ENCODE peak calls at places on chromosomes 16 and 17, in eight cellular contexts. V is fibroblast of lung, G is mammary epithelial cell, F is GM23248, T is HCT116, U is mesenchymal stem cell, Y is mesendoderm, X is PC-3. P is an unnamed sample.
A peak's percentile ranks its signal among the peaks of the same experiment; 100 is the strongest.

GRCh38 chr16:54932737-54933254 is 2.1 kb downstream of the IRX5 start:
- DNase-seq in G (peak; percentile 35), V (no peak), F (peak; percentile 59), X (no peak), Y (peak; percentile 38), T (no peak), U (no peak), P (no peak)

GRCh38 chr16:67537270-67537635 is 8.6 kb downstream of the RIPOR1 start:
- DNase-seq in G (no peak), Y (peak; percentile 62), T (no peak), U (peak; percentile 79), F (peak; percentile 84), V (peak; percentile 37), X (no peak), P (no peak)

GRCh38 chr16:3736116-3736515 is 18.8 kb upstream of the TRAP1 start:
- DNase-seq in Y (no peak), U (no peak), G (no peak), X (no peak), F (no peak), T (no peak), V (no peak), P (no peak)

GRCh38 chr16:57606847-57607501 is 21.5 kb upstream of the ADGRG1 start:
- DNase-seq in X (no peak), V (no peak), T (no peak), Y (no peak), U (no peak), F (no peak), G (no peak), P (no peak)

GRCh38 chr17:10772425-10773380 is 31.2 kb downstream of the TMEM238L start:
- DNase-seq in G (no peak), V (peak; percentile 8), F (no peak), X (peak; percentile 83), T (peak; percentile 26), U (no peak), Y (peak; percentile 90), P (peak; percentile 17)

GRCh38 chr16:87145181-87146176 is 171.7 kb downstream of the C16orf95 start:
- DNase-seq in G (peak; percentile 16), Y (peak; percentile 21), F (peak; percentile 51), T (peak; percentile 97), U (peak; percentile 72), V (peak; percentile 67), X (peak; percentile 93), P (no peak)

GRCh38 chr16:27287051-27287811 is 18.7 kb upstream of the NSMCE1 start:
- DNase-seq in Y (peak; percentile 29), U (peak; percentile 30), X (peak; percentile 7), F (no peak), T (no peak), G (no peak), V (no peak), P (no peak)

GRCh38 chr17:79942011-79942405 is 93.7 kb downstream of the TBC1D16 start:
- DNase-seq in T (no peak), F (no peak), Y (no peak), G (no peak), V (no peak), U (no peak), X (no peak), P (no peak)

GRCh38 chr17:13421581-13421980 is 180.1 kb downstream of the HS3ST3A1 start:
- DNase-seq in V (peak; percentile 10), F (peak; percentile 73), G (peak; percentile 24), Y (no peak), T (no peak), U (no peak), X (peak; percentile 24), P (no peak)

GRCh38 chr17:68248886-68249872 is 1.3 kb downstream of the AMZ2 start:
- DNase-seq in U (peak; percentile 35), X (no peak), V (no peak), G (no peak), Y (no peak), F (peak; percentile 45), T (no peak), P (no peak)

GRCh38 chr17:55873017-55873758 is 122.3 kb downstream of the PCTP start:
- DNase-seq in U (no peak), F (no peak), Y (no peak), G (no peak), X (no peak), V (no peak), T (no peak), P (no peak)

GRCh38 chr16:57132470-57132869 is 40.1 kb downstream of the CPNE2 start:
- DNase-seq in G (no peak), U (no peak), Y (no peak), F (no peak), X (no peak), T (no peak), V (no peak), P (no peak)

GRCh38 chr17:22506231-22506630 is 813.9 kb downstream of the KCNJ18 start:
- DNase-seq in X (no peak), U (no peak), T (no peak), V (no peak), Y (no peak), F (no peak), G (no peak), P (no peak)

GRCh38 chr17:27918498-27918897 is 25.3 kb upstream of the LYRM9 start:
- DNase-seq in X (no peak), U (no peak), Y (no peak), G (no peak), V (no peak), F (no peak), T (no peak), P (no peak)

GRCh38 chr17:28228109-28228840 is 90.7 kb upstream of the TMEM97 start:
- DNase-seq in F (peak; percentile 28), G (no peak), T (no peak), V (no peak), U (peak; percentile 28), X (no peak), Y (peak; percentile 78), P (no peak)

GRCh38 chr17:63423963-63424362 is 22.1 kb downstream of the CYB561 start:
- DNase-seq in X (no peak), F (no peak), U (no peak), G (no peak), T (no peak), Y (no peak), V (no peak), P (no peak)

GRCh38 chr16:31129568-31130335 is 5.8 kb downstream of the PRSS8 start:
- DNase-seq in X (no peak), G (peak; percentile 19), F (peak; percentile 33), T (no peak), U (no peak), V (no peak), Y (no peak), P (no peak)

GRCh38 chr16:54242199-54242598 is 44.4 kb downstream of the IRX3 start:
- DNase-seq in V (no peak), U (no peak), X (peak; percentile 2), Y (peak; percentile 83), T (peak; percentile 41), G (peak; percentile 33), F (no peak), P (no peak)

GRCh38 chr17:39951924-39952664 is 10.7 kb upstream of the GSDMA start:
- DNase-seq in F (no peak), U (no peak), G (no peak), Y (no peak), X (no peak), T (no peak), V (no peak), P (no peak)

GRCh38 chr17:67995568-67996191 is 589 bp downstream of the C17orf58 start:
- DNase-seq in X (peak; percentile 34), G (no peak), V (peak; percentile 14), T (no peak), F (peak; percentile 53), U (peak; percentile 46), Y (peak; percentile 44), P (no peak)

GRCh38 chr17:50303051-50303450 is 28.8 kb downstream of the TMEM92 start:
- DNase-seq in U (no peak), F (no peak), X (no peak), G (no peak), T (no peak), Y (peak; percentile 25), V (no peak), P (no peak)

GRCh38 chr17:66602659-66603363 is 232.1 kb upstream of the CACNG5 start:
- DNase-seq in Y (no peak), F (no peak), V (peak; percentile 56), U (peak; percentile 52), X (no peak), T (no peak), G (no peak), P (no peak)
- H3K9ac ChIP-seq in Y (no peak overlapping the region), F (no peak overlapping the region), V (peak overlapping the region; percentile 42), U (no peak overlapping the region), X (no peak overlapping the region), T (no peak overlapping the region), G (no peak overlapping the region), P (no peak overlapping the region)

GRCh38 chr17:19004601-19005441 is at the start of gene FAM83G:
- DNase-seq in G (peak; percentile 84), F (peak; percentile 92), Y (peak; percentile 77), T (peak; percentile 51), V (peak; percentile 45), X (no peak), U (peak; percentile 69), P (no peak)
- H3K9ac ChIP-seq in G (peak within 1 kb of the TSS; percentile 73), F (peak within 1 kb of the TSS; percentile 92), Y (peak within 1 kb of the TSS; percentile 91), T (peak within 1 kb of the TSS; percentile 85), V (peak within 1 kb of the TSS; percentile 78), X (no peak within 1 kb of the TSS), U (peak within 1 kb of the TSS; percentile 86), P (peak within 1 kb of the TSS; percentile 87)

DNA sequence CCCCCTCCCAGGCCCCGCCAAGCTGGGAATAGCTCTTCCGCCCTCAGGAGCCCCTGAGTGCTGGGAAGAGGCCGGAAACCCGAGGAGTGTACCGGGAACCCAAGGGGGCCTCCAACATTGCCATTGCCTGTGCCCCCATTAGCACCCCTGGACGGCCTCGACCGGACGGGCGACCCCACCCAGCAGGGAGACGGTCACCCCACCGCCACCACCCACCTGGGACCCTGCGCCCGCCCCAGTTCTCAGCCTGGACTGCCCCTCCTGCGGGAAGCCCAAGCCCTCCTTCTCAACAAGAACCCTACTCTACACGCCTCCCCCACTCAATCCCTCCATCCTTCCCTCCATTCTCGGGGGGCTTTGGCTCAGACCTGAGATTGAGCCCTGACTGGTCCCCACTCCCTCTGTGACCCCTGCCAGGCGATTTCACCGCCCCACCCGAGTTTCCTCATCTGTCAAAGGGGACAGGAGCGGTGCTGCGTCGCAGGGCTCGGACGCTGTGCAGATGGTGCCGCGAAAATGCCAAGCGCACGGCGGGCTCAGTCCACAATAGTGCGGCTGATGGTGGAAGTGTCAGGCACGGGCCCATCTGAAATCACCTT is 1.8 kb downstream of the CARHSP1 start:
- DNase-seq in X (no peak), G (no peak), T (no peak), V (no peak), Y (no peak), U (peak; percentile 39), F (peak; percentile 64), P (no peak)
- H3K9ac ChIP-seq in X (peak overlapping the region; percentile 79), G (peak overlapping the region; percentile 15), T (peak overlapping the region; percentile 90), V (peak overlapping the region; percentile 91), Y (peak overlapping the region; percentile 98), U (peak overlapping the region; percentile 91), F (peak overlapping the region; percentile 89), P (peak overlapping the region; percentile 87)

DNA sequence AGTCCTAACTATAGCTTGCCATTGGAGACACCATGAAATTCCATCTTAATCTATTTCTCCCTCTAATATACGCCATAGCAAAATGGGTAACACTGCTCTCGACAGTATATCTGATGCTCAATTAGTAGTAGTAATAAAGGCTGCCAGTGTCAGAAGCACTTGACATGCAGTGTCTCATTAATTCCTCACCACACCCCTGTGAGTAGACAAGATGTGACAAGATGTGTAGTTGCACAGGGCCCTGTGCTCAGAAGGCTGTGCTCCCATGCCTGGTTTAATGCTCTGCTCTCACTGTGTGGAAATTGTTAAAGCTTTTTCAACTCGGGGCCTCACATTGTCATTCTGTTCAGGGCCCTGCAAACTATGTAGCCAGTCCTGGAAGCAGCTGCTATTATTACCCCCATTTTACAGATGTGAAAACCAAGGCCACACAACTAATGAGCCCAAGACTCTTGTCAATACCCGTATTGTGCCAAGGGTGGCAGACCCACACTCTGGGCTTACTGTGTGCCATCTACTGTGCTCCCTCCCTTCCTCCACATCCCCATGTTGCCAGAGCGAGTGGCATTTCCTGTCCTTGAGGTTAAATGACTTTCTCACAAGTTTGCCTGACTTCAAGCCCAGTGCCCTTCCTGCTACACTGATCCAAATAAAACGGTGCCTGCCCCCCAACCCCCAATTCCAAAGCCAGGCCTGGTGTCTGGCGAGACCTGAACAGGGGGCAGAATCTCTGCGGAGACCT is 287.3 kb upstream of the CCL2 start:
- DNase-seq in V (no peak), X (no peak), G (no peak), T (no peak), U (no peak), Y (no peak), F (no peak), P (no peak)
- H3K9ac ChIP-seq in V (no peak overlapping the region), X (no peak overlapping the region), G (no peak overlapping the region), T (no peak overlapping the region), U (no peak overlapping the region), Y (no peak overlapping the region), F (no peak overlapping the region), P (no peak overlapping the region)

P was measured in keratinocyte.